ENCODE peak calls at places on chromosomes 4 and X, in seven cellular contexts. K, A, H, Z, U, Q and F are unnamed samples.

GRCh38 chr4:55993994-55994657 is 45.4 kb downstream of the CEP135 start:
- DNase-seq in K (no peak), A (no peak), H (no peak), Z (no peak), U (no peak), Q (no peak), F (no peak)

GRCh38 chrX:43881410-43882293 is 598 bp downstream of the MAOB start:
- DNase-seq in K (no peak), A (no peak), H (peak; percentile 22), Z (no peak), U (no peak), Q (no peak), F (peak; percentile 67)

GRCh38 chr4:53974561-53974960 is 89.8 kb downstream of the CHIC2 start:
- DNase-seq in K (no peak), A (no peak), H (no peak), Z (peak; percentile 38), U (no peak), Q (no peak), F (no peak)

GRCh38 chrX:153775631-153776595 is 4.9 kb upstream of the SRPK3 start:
- DNase-seq in K (peak; percentile 61), A (no peak), H (peak; percentile 12), Z (no peak), U (no peak), Q (no peak), F (no peak)

GRCh38 chrX:44244008-44244407 is 99.5 kb downstream of the EFHC2 start:
- DNase-seq in K (no peak), A (peak; percentile 26), H (no peak), Z (peak; percentile 50), U (no peak), Q (peak; percentile 35), F (no peak)

GRCh38 chr4:113300384-113301011 is 251.0 kb downstream of the ANK2 start:
- DNase-seq in K (no peak), A (peak; percentile 26), H (no peak), Z (peak; percentile 99), U (no peak), Q (peak; percentile 47), F (peak; percentile 63)

GRCh38 chr4:74395633-74396032 is 30.7 kb downstream of the EREG start:
- DNase-seq in K (no peak), A (no peak), H (no peak), Z (peak; percentile 31), U (no peak), Q (no peak), F (no peak)

GRCh38 chrX:66766318-66766717 is 127.4 kb upstream of the EDA2R start:
- DNase-seq in K (no peak), A (no peak), H (no peak), Z (no peak), U (no peak), Q (no peak), F (no peak)

GRCh38 chr4:111136438-111136837 is 513.6 kb upstream of the PITX2 start:
- DNase-seq in K (no peak), A (peak; percentile 61), H (no peak), Z (peak; percentile 4), U (no peak), Q (peak; percentile 7), F (no peak)

GRCh38 chr4:84176061-84176460 is 323.0 kb downstream of the NKX6-1 start:
- DNase-seq in K (no peak), A (no peak), H (no peak), Z (no peak), U (no peak), Q (no peak), F (no peak)

GRCh38 chrX:1507511-1508463 is 29.2 kb downstream of the P2RY8 start:
- DNase-seq in K (peak; percentile 43), A (no peak), H (no peak), Z (no peak), U (no peak), Q (no peak), F (no peak)

GRCh38 chr4:118417325-118417724 is 64.5 kb upstream of the PRSS12 start:
- DNase-seq in K (no peak), A (no peak), H (no peak), Z (no peak), U (no peak), Q (no peak), F (no peak)

GRCh38 chrX:85419293-85419692 is 39.8 kb upstream of the POF1B start:
- DNase-seq in K (no peak), A (no peak), H (no peak), Z (no peak), U (no peak), Q (no peak), F (no peak)

GRCh38 chrX:41502004-41502403 is 54.9 kb downstream of the NYX start:
- DNase-seq in K (no peak), A (no peak), H (no peak), Z (no peak), U (no peak), Q (no peak), F (no peak)

GRCh38 chrX:13341491-13342101 is 21.7 kb upstream of the ATXN3L start:
- DNase-seq in K (no peak), A (peak; percentile 6), H (no peak), Z (peak; percentile 21), U (no peak), Q (no peak), F (no peak)

GRCh38 chrX:310621-311155 is 7.9 kb downstream of the GTPBP6 start:
- DNase-seq in K (peak; percentile 26), A (no peak), H (peak; percentile 14), Z (no peak), U (no peak), Q (no peak), F (peak; percentile 32)

GRCh38 chrX:49960061-49960460 is 37.7 kb downstream of the CLCN5 start:
- DNase-seq in K (no peak), A (peak; percentile 13), H (no peak), Z (no peak), U (no peak), Q (no peak), F (no peak)

GRCh38 chr4:13544556-13545393 is 467 bp upstream of the NKX3-2 start:
- DNase-seq in K (peak; percentile 95), A (peak; percentile 97), H (peak; percentile 81), Z (peak; percentile 69), U (peak; percentile 39), Q (peak; percentile 73), F (peak; percentile 76)

GRCh38 chrX:139881572-139881971 is 51.3 kb downstream of the ATP11C start:
- DNase-seq in K (no peak), A (no peak), H (no peak), Z (peak; percentile 87), U (no peak), Q (no peak), F (no peak)

GRCh38 chr4:126144838-126145237 is 830.1 kb downstream of the FAT4 start:
- DNase-seq in K (no peak), A (no peak), H (no peak), Z (no peak), U (no peak), Q (no peak), F (no peak)

GRCh38 chr4:189002475-189002874 is 863.2 kb downstream of the TRIML1 start:
- DNase-seq in K (no peak), A (no peak), H (no peak), Z (no peak), U (no peak), Q (no peak), F (no peak)

GRCh38 chr4:158788608-158789007 is 19.8 kb downstream of the FNIP2 start:
- DNase-seq in K (no peak), A (no peak), H (no peak), Z (no peak), U (no peak), Q (no peak), F (no peak)

GRCh38 chr4:174607792-174608191 is 85.5 kb upstream of the HPGD start:
- DNase-seq in K (no peak), A (no peak), H (no peak), Z (no peak), U (no peak), Q (no peak), F (no peak)

GRCh38 chr4:174600391-174600790 is 78.1 kb upstream of the HPGD start:
- DNase-seq in K (no peak), A (no peak), H (no peak), Z (no peak), U (no peak), Q (no peak), F (no peak)

GRCh38 chr4:174598800-174599199 is 76.5 kb upstream of the HPGD start:
- DNase-seq in K (no peak), A (no peak), H (no peak), Z (no peak), U (no peak), Q (no peak), F (no peak)

GRCh38 chr4:174604198-174604597 is 81.9 kb upstream of the HPGD start:
- DNase-seq in K (no peak), A (peak; percentile 59), H (no peak), Z (peak; percentile 82), U (no peak), Q (peak; percentile 71), F (no peak)
- H3K4me3 ChIP-seq in K (no peak overlapping the region), A (no peak overlapping the region), H (no peak overlapping the region), Z (no peak overlapping the region), U (no peak overlapping the region), Q (no peak overlapping the region), F (no peak overlapping the region)

GRCh38 chrX:9342581-9343051 is 122.2 kb upstream of the TBL1X start:
- DNase-seq in K (peak; percentile 95), A (peak; percentile 91), H (peak; percentile 84), Z (peak; percentile 89), U (peak; percentile 56), Q (peak; percentile 91), F (peak; percentile 93)

GRCh38 chrX:9338986-9339385 is 125.9 kb upstream of the TBL1X start:
- DNase-seq in K (no peak), A (no peak), H (no peak), Z (no peak), U (no peak), Q (no peak), F (no peak)

GRCh38 chrX:9341305-9342201 is 123.3 kb upstream of the TBL1X start:
- DNase-seq in K (peak; percentile 43), A (peak; percentile 47), H (peak; percentile 66), Z (peak; percentile 66), U (no peak), Q (peak; percentile 69), F (peak; percentile 74)

GRCh38 chrX:9339603-9340569 is 125.0 kb upstream of the TBL1X start:
- DNase-seq in K (peak; percentile 63), A (no peak), H (peak; percentile 42), Z (no peak), U (no peak), Q (no peak), F (peak; percentile 46)

GRCh38 chrX:9340619-9341304 is 124.1 kb upstream of the TBL1X start:
- DNase-seq in K (peak; percentile 59), A (peak; percentile 47), H (peak; percentile 33), Z (peak; percentile 76), U (peak; percentile 12), Q (no peak), F (peak; percentile 66)
- H3K4me3 ChIP-seq in K (no peak overlapping the region), A (no peak overlapping the region), H (no peak overlapping the region), Z (peak overlapping the region; percentile 14), U (no peak overlapping the region), Q (no peak overlapping the region), F (no peak overlapping the region)

GRCh38 chrX:134524181-134524580 is 64.2 kb downstream of the HPRT1 start:
- DNase-seq in K (no peak), A (no peak), H (no peak), Z (no peak), U (no peak), Q (no peak), F (no peak)
- H3K4me3 ChIP-seq in K (no peak overlapping the region), A (no peak overlapping the region), H (no peak overlapping the region), Z (no peak overlapping the region), U (no peak overlapping the region), Q (no peak overlapping the region), F (no peak overlapping the region)

DNA sequence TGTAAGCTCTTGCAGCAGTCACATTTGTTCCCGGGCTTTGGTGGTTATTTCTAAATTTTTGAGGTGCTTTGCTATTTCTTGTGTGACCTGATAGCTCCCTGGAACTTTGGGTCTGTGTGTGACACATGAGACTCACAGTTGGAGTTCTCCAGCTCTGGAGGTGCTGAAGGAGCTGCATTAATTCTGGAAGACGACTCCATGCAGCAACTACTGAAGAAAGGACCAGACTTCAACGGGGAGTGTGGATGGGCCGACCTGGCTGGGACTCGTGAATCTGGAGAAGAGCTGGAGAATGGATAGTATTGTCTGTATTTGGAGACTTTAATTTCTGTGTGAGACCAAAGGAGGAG is 1.5 kb downstream of the MRFAP1 start:
- DNase-seq in K (no peak), A (no peak), H (no peak), Z (peak; percentile 20), U (no peak), Q (no peak), F (no peak)
- H3K4me3 ChIP-seq in K (peak overlapping the region; percentile 98), A (peak overlapping the region; percentile 98), H (no peak overlapping the region), Z (peak overlapping the region; percentile 95), U (peak overlapping the region; percentile 61), Q (peak overlapping the region; percentile 62), F (peak overlapping the region; percentile 49)